ENCODE peak calls at places on chromosomes 13 and 19, in five cellular contexts. O is transverse colon, H is H54, K is Peyer's patch, V is NCI-H187. C is an unnamed sample.

GRCh38 chr13:100230813-100231575 is 142.1 kb downstream of the PCCA start:
- DNase-seq in O (no peak), H (no peak), K (no peak), V (no peak), C (no peak)

GRCh38 chr19:38412961-38413360 is 10.1 kb downstream of the FAM98C start:
- DNase-seq in O (no peak), H (no peak), K (no peak), V (no peak), C (no peak)

GRCh38 chr19:53595510-53595867 is 36.3 kb upstream of the DPRX start:
- DNase-seq in O (no peak), H (no peak), K (no peak), V (no peak), C (no peak)

GRCh38 chr13:20359335-20359734 is 127.2 kb upstream of the GJB6 start:
- DNase-seq in O (no peak), H (peak), K (no peak), V (no peak), C (no peak)

GRCh38 chr13:98454389-98454881 is 122.5 kb downstream of the STK24 start:
- DNase-seq in O (no peak), H (no peak), K (no peak), V (no peak), C (no peak)

GRCh38 chr19:9673912-9674668 is 810 bp downstream of the ZNF562 start:
- DNase-seq in O (no peak), H (no peak), K (no peak), V (no peak), C (no peak)

GRCh38 chr19:9528757-9529336 is 9.6 kb downstream of the ZNF426 start:
- DNase-seq in O (no peak), H (no peak), K (no peak), V (no peak), C (no peak)

GRCh38 chr13:40585911-40586471 is 80.5 kb downstream of the FOXO1 start:
- DNase-seq in O (no peak), H (no peak), K (no peak), V (no peak), C (no peak)

GRCh38 chr19:31562916-31563626 is 213.8 kb upstream of the TSHZ3 start:
- DNase-seq in O (no peak), H (no peak), K (no peak), V (no peak), C (no peak)

GRCh38 chr13:31175847-31176536 is 14.3 kb upstream of the HSPH1 start:
- DNase-seq in O (no peak), H (no peak), K (no peak), V (no peak), C (no peak)

GRCh38 chr19:33498391-33499000 is 23.1 kb downstream of the PEPD start:
- DNase-seq in O (no peak), H (no peak), K (no peak), V (no peak), C (no peak)

GRCh38 chr19:2321565-2322283 is 6.7 kb downstream of the LSM7 start:
- DNase-seq in O (no peak), H (no peak), K (no peak), V (no peak), C (no peak)

GRCh38 chr13:73334459-73334858 is 275.7 kb downstream of the KLF5 start:
- DNase-seq in O (no peak), H (no peak), K (no peak), V (no peak), C (no peak)

GRCh38 chr19:35202722-35203674 is 25.5 kb downstream of the FAM187B start:
- DNase-seq in O (no peak), H (no peak), K (no peak), V (no peak), C (no peak)

GRCh38 chr19:43470288-43470687 is 4.9 kb upstream of the LYPD3 start:
- DNase-seq in O (no peak), H (peak), K (no peak), V (no peak), C (no peak)

GRCh38 chr13:27053902-27054595 is 117.6 kb downstream of the USP12 start:
- DNase-seq in O (no peak), H (peak), K (no peak), V (no peak), C (no peak)

GRCh38 chr13:32409561-32410440 is 18.1 kb downstream of the N4BP2L1 start:
- DNase-seq in O (no peak), H (no peak), K (no peak), V (no peak), C (no peak)

GRCh38 chr13:22114630-22115311 is 443.9 kb downstream of the FGF9 start:
- DNase-seq in O (no peak), H (no peak), K (no peak), V (no peak), C (peak)

C was measured in GM19239.